ENCODE peak calls at places on chromosomes 6 and 20, in five cellular contexts. A is SJSA1; E is CD8-positive, alpha-beta T cell; B is IMR-90; J is upper lobe of left lung. X is an unnamed sample. For H3K4me1 and H3K36me3, the result is how much of the 10 kb centered on the place peaks cover.

GRCh38 chr20:10763117-10763516 is 89.3 kb upstream of the JAG1 start:
- DNase-seq in B (peak), E (no peak), A (peak), J (no peak), X (no peak)

GRCh38 chr6:108958900-108959770 is 110.9 kb downstream of the ARMC2 start:
- DNase-seq in J (no peak), E (no peak), A (no peak), B (no peak), X (no peak)

GRCh38 chr20:57388953-57389694 is 2.1 kb upstream of the RBM38 start:
- DNase-seq in A (peak), E (no peak), B (peak), J (peak), X (peak)

GRCh38 chr20:41453006-41453950 is 86.7 kb upstream of the EMILIN3 start:
- DNase-seq in J (no peak), B (no peak), E (no peak), A (no peak), X (no peak)

GRCh38 chr20:40688129-40689099 is 622 bp downstream of the MAFB start:
- DNase-seq in E (no peak), A (no peak), B (peak), J (no peak), X (no peak)

GRCh38 chr6:144150673-144151009 is 324 bp downstream of the STX11 start:
- DNase-seq in A (no peak), E (no peak), J (peak), B (peak), X (no peak)

GRCh38 chr6:110682460-110682853 is 132.8 kb downstream of the CDK19 start:
- DNase-seq in A (peak), E (peak), J (peak), B (peak), X (peak)

GRCh38 chr6:88367248-88367647 is 201.1 kb upstream of the CNR1 start:
- DNase-seq in J (no peak), A (no peak), B (no peak), E (no peak), X (no peak)

GRCh38 chr20:51163996-51164600 is 141.2 kb upstream of the KCNG1 start:
- DNase-seq in J (no peak), B (no peak), E (no peak), A (no peak), X (no peak)

GRCh38 chr6:99297415-99297814 is 52.1 kb downstream of the FAXC start:
- DNase-seq in J (no peak), E (no peak), A (no peak), B (no peak), X (no peak)

GRCh38 chr6:151391471-151392428 is at the start of gene ZBTB2:
- DNase-seq in A (peak), J (peak), E (peak), B (peak), X (peak)

GRCh38 chr6:16921399-16922110 is 160.3 kb upstream of the ATXN1 start:
- DNase-seq in E (no peak), J (no peak), B (peak), A (no peak), X (no peak)

GRCh38 chr6:149910721-149911151 is 12.2 kb downstream of the RAET1G start:
- DNase-seq in A (no peak), J (no peak), B (no peak), E (no peak), X (no peak)

GRCh38 chr6:82017316-82017715 is 230.2 kb downstream of the IBTK start:
- DNase-seq in B (peak), E (no peak), J (peak), A (peak), X (no peak)

GRCh38 chr20:39800111-39800510 is 838.0 kb downstream of the DHX35 start:
- DNase-seq in A (no peak), J (no peak), E (no peak), B (peak), X (no peak)

GRCh38 chr6:122676146-122676545 is 65.9 kb downstream of the PKIB start:
- DNase-seq in B (no peak), A (no peak), E (no peak), J (no peak), X (no peak)

GRCh38 chr6:167893416-167893815 is 66.7 kb downstream of the AFDN start:
- DNase-seq in J (no peak), E (no peak), B (peak), A (peak), X (no peak)

GRCh38 chr6:157479464-157480303 is 98.7 kb downstream of the ZDHHC14 start:
- DNase-seq in J (no peak), B (no peak), A (no peak), E (no peak), X (no peak)

GRCh38 chr20:62507323-62507722 is 31.5 kb upstream of the GATA5 start:
- DNase-seq in E (no peak), B (no peak), J (no peak), A (no peak), X (no peak)

GRCh38 chr6:71579902-71580301 is 291.3 kb downstream of the OGFRL1 start:
- DNase-seq in A (no peak), B (no peak), J (no peak), E (no peak), X (no peak)

GRCh38 chr6:47701374-47701773 is 3.0 kb downstream of the ADGRF4 start:
- DNase-seq in B (no peak), J (no peak), E (no peak), A (no peak), X (no peak)

GRCh38 chr6:30781362-30781696 is 37.0 kb upstream of the IER3 start:
- DNase-seq in E (no peak), A (no peak), J (no peak), B (no peak), X (no peak)

GRCh38 chr6:170160031-170160627 is 130.7 kb downstream of the DLL1 start:
- DNase-seq in E (no peak), B (no peak), A (no peak), J (no peak), X (peak)

GRCh38 chr20:63937596-63937995 is 18.6 kb downstream of the UCKL1 start:
- DNase-seq in A (no peak), E (no peak), J (no peak), B (no peak), X (no peak)

GRCh38 chr20:8394308-8394945 is 262.4 kb downstream of the PLCB1 start:
- DNase-seq in E (no peak), A (no peak), B (peak), J (no peak), X (no peak)

GRCh38 chr20:46648903-46649649 is 2.2 kb downstream of the SLC13A3 start:
- DNase-seq in J (no peak), B (no peak), E (no peak), A (no peak), X (no peak)

GRCh38 chr6:47308674-47309325 is 905 bp downstream of the TNFRSF21 start:
- DNase-seq in A (peak), J (no peak), B (peak), E (no peak), X (no peak)

GRCh38 chr6:110468696-110469095 is 7.7 kb downstream of the SLC22A16 start:
- DNase-seq in J (no peak), A (no peak), E (no peak), B (no peak), X (no peak)

GRCh38 chr6:53961679-53962370 is 149.4 kb upstream of the MLIP start:
- DNase-seq in B (peak), E (no peak), J (no peak), A (peak), X (no peak)

DNA sequence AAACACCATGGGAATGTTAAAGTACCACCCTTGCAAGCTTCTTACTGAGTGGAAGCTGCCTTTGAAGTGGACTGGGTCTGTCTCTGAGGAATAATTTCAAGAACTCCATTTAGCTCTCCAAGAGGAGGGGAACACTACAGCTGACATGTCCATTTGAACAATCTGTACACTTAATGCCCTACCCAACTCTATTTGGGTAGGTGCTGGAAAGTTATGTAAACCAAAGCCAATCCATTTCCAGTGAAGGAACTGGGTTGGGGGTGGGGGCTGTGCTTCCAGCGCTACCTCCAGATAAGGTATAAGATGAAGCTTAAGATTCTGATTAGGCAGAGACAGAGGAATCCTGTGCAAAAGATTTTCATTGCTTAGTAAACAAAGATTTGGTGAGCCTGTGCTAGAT is 122.0 kb downstream of the TCP11 start:
- DNase-seq in J (peak), A (no peak), E (no peak), B (no peak), X (no peak)
- H3K4me3 ChIP-seq in J (peak), A (no peak), E (no peak), B (no peak), X (no peak)

GRCh38 chr6:13365320-13365719 is 37.0 kb upstream of the TBC1D7 start:
- DNase-seq in E (no peak), A (no peak), J (no peak), B (no peak), X (no peak)
- H3K4me1 ChIP-seq in E (under half), A (under half), J (under half), B (under half), X (under half)

GRCh38 chr6:1997702-1998101 is 247.7 kb downstream of the GMDS start:
- DNase-seq in E (no peak), B (no peak), J (no peak), A (no peak), X (no peak)
- H3K36me3 ChIP-seq in E (under half), B (under half), J (under half), A (under half), X (under half)

GRCh38 chr6:128494440-128494839 is 26.0 kb downstream of the PTPRK start:
- DNase-seq in J (no peak), E (no peak), B (no peak), A (peak), X (no peak)
- H3K4me3 ChIP-seq in J (no peak), E (no peak), B (no peak), A (peak), X (no peak)

DNA sequence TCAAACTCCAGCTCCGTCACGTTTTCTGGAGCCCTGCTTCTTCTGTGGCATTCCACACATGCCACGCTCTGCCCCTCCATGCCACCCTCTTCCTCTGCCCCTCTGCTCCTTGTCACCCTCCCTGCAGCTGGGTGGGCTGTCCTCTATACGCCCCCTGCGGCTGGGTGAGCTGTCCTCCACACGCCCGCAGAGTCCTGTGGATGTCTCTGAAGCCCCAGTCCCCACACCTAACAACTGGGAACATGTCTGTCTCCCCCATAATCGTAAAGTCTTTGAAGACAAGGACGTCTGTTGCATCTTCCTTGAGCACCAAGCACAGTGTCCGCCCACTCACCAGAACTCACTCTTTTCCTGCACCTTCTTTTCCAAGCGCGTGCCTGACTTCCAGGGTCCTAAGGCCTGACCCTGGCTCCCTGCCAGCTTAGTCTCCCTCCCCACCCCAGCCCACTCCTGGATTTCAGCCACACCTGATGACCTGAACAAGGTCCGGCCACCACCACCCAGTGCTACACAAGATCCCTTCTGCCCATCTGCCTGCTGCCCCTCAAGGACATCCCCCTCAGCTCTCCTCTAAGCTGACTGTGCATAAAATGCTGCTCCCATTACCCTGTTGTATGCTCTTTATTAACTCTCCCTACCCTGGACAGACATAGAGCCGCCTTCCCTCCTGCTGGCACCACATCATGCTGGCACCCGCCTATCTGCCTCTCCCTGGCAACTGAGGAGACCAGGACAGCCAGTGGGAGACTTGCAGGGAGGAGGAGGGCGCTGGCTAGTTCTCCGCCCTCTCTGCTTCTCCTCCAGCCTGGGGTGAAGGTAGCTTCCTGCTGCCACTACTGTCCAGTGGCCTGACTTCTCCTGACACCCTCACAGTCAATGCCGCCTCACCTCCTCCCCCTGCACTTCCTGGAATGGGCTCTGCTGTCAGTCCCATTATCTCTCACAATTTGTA is 10.7 kb upstream of the PRR18 start:
- DNase-seq in E (no peak), B (no peak), A (no peak), J (no peak), X (no peak)
- H3K4me1 ChIP-seq in E (under half), B (under half), A (under half), J (under half), X (under half)

GRCh38 chr6:20477485-20477884 is 56.8 kb upstream of the CDKAL1 start:
- DNase-seq in J (no peak), E (no peak), A (no peak), B (no peak), X (no peak)
- H3K36me3 ChIP-seq in J (under half), E (under half), A (under half), B (under half), X (under half)

GRCh38 chr6:26594730-26595632 is 1.8 kb upstream of the ABT1 start:
- DNase-seq in B (peak), E (no peak), J (no peak), A (peak), X (no peak)
- H3K4me3 ChIP-seq in B (peak), E (no peak), J (peak), A (peak), X (peak)

DNA sequence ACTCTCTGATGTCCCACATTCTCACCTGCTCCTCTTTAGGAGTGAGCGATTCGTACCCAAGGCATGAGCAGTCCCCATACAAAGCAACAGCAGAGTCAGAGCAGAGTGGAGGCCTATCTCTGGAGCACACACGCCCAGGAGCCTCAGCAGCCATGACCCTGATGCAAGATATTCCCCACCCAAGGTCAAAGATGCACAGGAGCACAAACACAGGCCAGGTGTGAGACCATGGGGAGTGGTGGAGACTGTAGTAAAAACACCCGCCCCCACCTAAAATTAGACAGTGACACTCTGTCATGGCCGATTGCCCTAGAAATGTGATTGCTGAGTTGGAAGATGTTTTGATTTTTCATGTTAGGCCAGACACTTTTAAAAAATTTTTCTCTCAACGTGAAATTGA is 21.4 kb downstream of the RRBP1 start:
- DNase-seq in B (no peak), J (no peak), E (no peak), A (no peak), X (no peak)
- H3K4me1 ChIP-seq in B (under half), J (under half), E (under half), A (under half), X (under half)

DNA sequence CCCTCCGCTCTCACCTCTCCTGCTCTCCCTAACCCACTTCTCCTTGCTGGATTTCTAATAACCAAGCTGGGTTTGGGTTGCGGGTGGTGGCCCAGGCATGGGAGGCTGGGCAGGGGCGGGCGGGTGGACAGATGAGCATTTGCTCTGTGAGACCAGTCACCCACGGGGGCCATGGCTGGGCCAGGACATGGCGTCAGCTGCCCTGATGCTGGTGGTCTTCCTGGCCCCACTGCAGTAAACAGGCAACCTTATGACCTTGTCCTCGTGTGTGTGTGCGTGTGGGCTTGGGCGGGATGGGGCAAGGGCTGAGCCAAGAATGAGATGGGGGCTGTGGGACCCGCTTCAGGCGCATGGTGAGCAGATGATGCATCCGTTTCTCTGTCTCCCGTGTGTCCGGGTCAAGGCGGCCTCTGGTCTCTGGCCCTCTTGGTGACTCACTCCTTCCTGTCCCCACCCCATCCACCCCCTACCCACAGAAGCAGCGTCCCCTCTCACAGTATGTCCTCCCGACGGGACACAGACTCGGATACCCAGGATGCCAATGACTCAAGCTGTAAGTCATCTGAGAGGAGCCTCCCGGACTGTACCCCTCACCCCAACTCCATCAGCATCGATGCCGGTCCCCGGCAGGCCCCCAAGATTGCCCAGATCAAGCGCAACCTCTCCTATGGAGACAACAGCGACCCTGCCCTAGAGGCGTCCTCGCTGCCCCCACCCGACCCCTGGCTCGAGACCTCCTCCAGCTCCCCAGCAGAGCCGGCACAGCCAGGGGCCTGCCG is 41.4 kb upstream of the MYL9 start:
- DNase-seq in A (peak), J (no peak), E (no peak), B (peak), X (no peak)
- H3K36me3 ChIP-seq in A (half or more), J (half or more), E (under half), B (half or more), X (half or more)